ENCODE peak calls at places on chromosomes 1 and 21, in five cellular contexts. One of them, this sample, is unnamed.

GRCh38 chr1:40939320-40940059 is 40.0 kb upstream of the CTPS1 start:
- DNase-seq in cardiac muscle cell: no peak
- DNase-seq in lung: no peak
- DNase-seq in fibroblast of pulmonary artery: peak
- DNase-seq in GM13977: no peak
- DNase-seq in this sample: no peak

GRCh38 chr1:88683516-88683847 is 591 bp upstream of the PKN2 start:
- DNase-seq in lung: peak
- DNase-seq in cardiac muscle cell: peak
- DNase-seq in GM13977: peak
- DNase-seq in fibroblast of pulmonary artery: no peak
- DNase-seq in this sample: peak

GRCh38 chr1:64343105-64343960 is 126.6 kb upstream of the CACHD1 start:
- DNase-seq in cardiac muscle cell: no peak
- DNase-seq in fibroblast of pulmonary artery: peak
- DNase-seq in lung: no peak
- DNase-seq in GM13977: no peak
- DNase-seq in this sample: no peak

GRCh38 chr1:206490643-206491421 is 16.5 kb upstream of the RASSF5 start:
- DNase-seq in cardiac muscle cell: no peak
- DNase-seq in fibroblast of pulmonary artery: peak
- DNase-seq in lung: no peak
- DNase-seq in GM13977: no peak
- DNase-seq in this sample: no peak

GRCh38 chr1:214505134-214505533 is 46.3 kb downstream of the PTPN14 start:
- DNase-seq in GM13977: no peak
- DNase-seq in fibroblast of pulmonary artery: no peak
- DNase-seq in cardiac muscle cell: no peak
- DNase-seq in lung: no peak
- DNase-seq in this sample: no peak

GRCh38 chr1:171506525-171507304 is 21.4 kb downstream of the PRRC2C start:
- DNase-seq in cardiac muscle cell: no peak
- DNase-seq in fibroblast of pulmonary artery: no peak
- DNase-seq in lung: no peak
- DNase-seq in GM13977: no peak
- DNase-seq in this sample: no peak

GRCh38 chr1:241532173-241532553 is at the start of gene KMO:
- DNase-seq in cardiac muscle cell: no peak
- DNase-seq in GM13977: no peak
- DNase-seq in lung: no peak
- DNase-seq in fibroblast of pulmonary artery: peak
- DNase-seq in this sample: no peak

GRCh38 chr1:23249785-23250184 is 32.5 kb upstream of the HTR1D start:
- DNase-seq in fibroblast of pulmonary artery: peak
- DNase-seq in cardiac muscle cell: no peak
- DNase-seq in lung: no peak
- DNase-seq in GM13977: no peak
- DNase-seq in this sample: no peak

GRCh38 chr1:192506741-192507155 is 68.8 kb upstream of the RGS1 start:
- DNase-seq in GM13977: peak
- DNase-seq in lung: no peak
- DNase-seq in cardiac muscle cell: peak
- DNase-seq in fibroblast of pulmonary artery: peak
- DNase-seq in this sample: peak

GRCh38 chr1:247964933-247965332 is at the start of gene OR2AK2:
- DNase-seq in GM13977: no peak
- DNase-seq in cardiac muscle cell: no peak
- DNase-seq in lung: no peak
- DNase-seq in fibroblast of pulmonary artery: no peak
- DNase-seq in this sample: no peak

GRCh38 chr1:24290933-24291487 is 28.1 kb upstream of the GRHL3 start:
- DNase-seq in lung: no peak
- DNase-seq in fibroblast of pulmonary artery: no peak
- DNase-seq in GM13977: no peak
- DNase-seq in cardiac muscle cell: no peak
- DNase-seq in this sample: no peak

GRCh38 chr1:56216173-56216572 is 363.2 kb downstream of the PLPP3 start:
- DNase-seq in cardiac muscle cell: no peak
- DNase-seq in fibroblast of pulmonary artery: peak
- DNase-seq in GM13977: no peak
- DNase-seq in lung: no peak
- DNase-seq in this sample: no peak

GRCh38 chr1:102588536-102588935 is 519.8 kb downstream of the COL11A1 start:
- DNase-seq in fibroblast of pulmonary artery: peak
- DNase-seq in cardiac muscle cell: no peak
- DNase-seq in lung: no peak
- DNase-seq in GM13977: no peak
- DNase-seq in this sample: no peak

GRCh38 chr1:100187912-100188311 is 9.9 kb upstream of the LRRC39 start:
- DNase-seq in GM13977: no peak
- DNase-seq in cardiac muscle cell: no peak
- DNase-seq in lung: peak
- DNase-seq in fibroblast of pulmonary artery: peak
- DNase-seq in this sample: no peak

GRCh38 chr1:174534789-174535188 is 87.0 kb downstream of the GPR52 start:
- DNase-seq in cardiac muscle cell: no peak
- DNase-seq in fibroblast of pulmonary artery: no peak
- DNase-seq in lung: no peak
- DNase-seq in GM13977: no peak
- DNase-seq in this sample: no peak

GRCh38 chr1:42282867-42283583 is 52.0 kb downstream of the FOXJ3 start:
- DNase-seq in fibroblast of pulmonary artery: peak
- DNase-seq in GM13977: peak
- DNase-seq in cardiac muscle cell: no peak
- DNase-seq in lung: no peak
- DNase-seq in this sample: no peak

GRCh38 chr21:31866077-31866511 is 6.7 kb upstream of the HUNK start:
- DNase-seq in fibroblast of pulmonary artery: peak
- DNase-seq in GM13977: peak
- DNase-seq in lung: peak
- DNase-seq in cardiac muscle cell: peak
- DNase-seq in this sample: peak

GRCh38 chr1:29708381-29708780 is 472.1 kb downstream of the PTPRU start:
- DNase-seq in lung: no peak
- DNase-seq in cardiac muscle cell: no peak
- DNase-seq in GM13977: no peak
- DNase-seq in fibroblast of pulmonary artery: no peak
- DNase-seq in this sample: no peak

GRCh38 chr1:214637722-214638473 is 34.9 kb downstream of the CENPF start:
- DNase-seq in lung: no peak
- DNase-seq in cardiac muscle cell: peak
- DNase-seq in fibroblast of pulmonary artery: peak
- DNase-seq in GM13977: peak
- DNase-seq in this sample: peak

GRCh38 chr1:116268211-116268610 is 104.8 kb upstream of the ATP1A1 start:
- DNase-seq in fibroblast of pulmonary artery: peak
- DNase-seq in GM13977: no peak
- DNase-seq in cardiac muscle cell: no peak
- DNase-seq in lung: peak
- DNase-seq in this sample: no peak

GRCh38 chr1:183227963-183228649 is 42.0 kb downstream of the LAMC2 start:
- DNase-seq in GM13977: peak
- DNase-seq in cardiac muscle cell: peak
- DNase-seq in fibroblast of pulmonary artery: peak
- DNase-seq in lung: peak
- DNase-seq in this sample: peak

GRCh38 chr1:151919246-151919645 is 9.9 kb upstream of the THEM4 start:
- DNase-seq in GM13977: no peak
- DNase-seq in fibroblast of pulmonary artery: no peak
- DNase-seq in cardiac muscle cell: no peak
- DNase-seq in lung: no peak
- DNase-seq in this sample: no peak

GRCh38 chr21:18499761-18500376 is 96.3 kb upstream of the TMPRSS15 start:
- DNase-seq in fibroblast of pulmonary artery: peak
- DNase-seq in cardiac muscle cell: peak
- DNase-seq in lung: no peak
- DNase-seq in GM13977: no peak
- DNase-seq in this sample: no peak

GRCh38 chr1:1535298-1535988 is 5.0 kb downstream of the TMEM240 start:
- DNase-seq in lung: no peak
- DNase-seq in GM13977: no peak
- DNase-seq in fibroblast of pulmonary artery: no peak
- DNase-seq in cardiac muscle cell: no peak
- DNase-seq in this sample: no peak

GRCh38 chr1:164272156-164272555 is 286.8 kb upstream of the PBX1 start:
- DNase-seq in lung: no peak
- DNase-seq in cardiac muscle cell: no peak
- DNase-seq in GM13977: no peak
- DNase-seq in fibroblast of pulmonary artery: no peak
- DNase-seq in this sample: no peak

DNA sequence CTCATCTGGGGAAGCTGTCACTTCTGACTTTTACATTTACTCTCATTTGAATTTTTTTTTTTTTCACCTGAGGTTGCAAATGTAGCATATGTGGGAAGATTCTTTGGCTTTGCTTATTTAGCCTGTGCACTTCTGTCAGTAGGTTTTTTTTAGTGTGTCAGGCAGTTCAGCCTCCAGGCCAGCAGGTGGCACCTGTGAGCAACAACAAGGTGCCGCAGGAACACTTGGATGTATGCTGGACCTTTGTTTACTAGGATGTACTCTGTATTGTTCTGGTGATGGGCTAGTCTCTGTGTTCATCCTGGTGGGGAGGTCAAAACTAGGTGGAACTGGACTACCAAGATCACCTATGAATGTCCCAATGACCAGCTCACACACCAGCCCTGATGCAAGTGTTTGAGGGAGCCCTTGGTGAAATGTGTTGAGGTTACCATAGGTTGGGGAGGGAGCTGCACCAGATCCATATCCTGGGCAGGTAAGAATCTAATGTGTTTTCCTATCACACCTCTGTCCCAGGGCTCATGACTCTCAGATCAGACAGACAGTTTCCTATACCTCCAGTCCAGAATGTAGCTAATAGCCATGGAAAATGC is 618.2 kb downstream of the BRINP3 start:
- DNase-seq in lung: no peak
- DNase-seq in fibroblast of pulmonary artery: peak
- DNase-seq in GM13977: peak
- DNase-seq in cardiac muscle cell: no peak
- DNase-seq in this sample: peak
- TF ChIP-seq CTCF in lung: no peak
- TF ChIP-seq CTCF in fibroblast of pulmonary artery: peak
- TF ChIP-seq CTCF in GM13977: peak
- TF ChIP-seq CTCF in cardiac muscle cell: peak
- TF ChIP-seq CTCF in this sample: peak

GRCh38 chr1:96815914-96816313 is 94.3 kb downstream of the PTBP2 start:
- DNase-seq in cardiac muscle cell: no peak
- DNase-seq in lung: no peak
- DNase-seq in GM13977: no peak
- DNase-seq in fibroblast of pulmonary artery: no peak
- DNase-seq in this sample: no peak
- TF ChIP-seq CTCF in cardiac muscle cell: no peak
- TF ChIP-seq CTCF in lung: no peak
- TF ChIP-seq CTCF in GM13977: no peak
- TF ChIP-seq CTCF in fibroblast of pulmonary artery: no peak
- TF ChIP-seq CTCF in this sample: no peak

GRCh38 chr1:178284059-178284458 is 190.2 kb downstream of the RASAL2 start:
- DNase-seq in fibroblast of pulmonary artery: no peak
- DNase-seq in GM13977: no peak
- DNase-seq in cardiac muscle cell: no peak
- DNase-seq in lung: no peak
- DNase-seq in this sample: no peak
- TF ChIP-seq CTCF in fibroblast of pulmonary artery: no peak
- TF ChIP-seq CTCF in GM13977: no peak
- TF ChIP-seq CTCF in cardiac muscle cell: peak
- TF ChIP-seq CTCF in lung: no peak
- TF ChIP-seq CTCF in this sample: no peak

GRCh38 chr1:6171546-6172124 is 8.5 kb downstream of the CHD5 start:
- DNase-seq in cardiac muscle cell: peak
- DNase-seq in fibroblast of pulmonary artery: no peak
- DNase-seq in lung: no peak
- DNase-seq in GM13977: no peak
- DNase-seq in this sample: no peak
- TF ChIP-seq CTCF in cardiac muscle cell: peak
- TF ChIP-seq CTCF in fibroblast of pulmonary artery: peak
- TF ChIP-seq CTCF in lung: no peak
- TF ChIP-seq CTCF in GM13977: peak
- TF ChIP-seq CTCF in this sample: no peak

GRCh38 chr1:53680868-53681267 is 58.1 kb downstream of the GLIS1 start:
- DNase-seq in GM13977: no peak
- DNase-seq in lung: no peak
- DNase-seq in cardiac muscle cell: no peak
- DNase-seq in fibroblast of pulmonary artery: no peak
- DNase-seq in this sample: no peak

GRCh38 chr1:53682881-53683280 is 56.1 kb downstream of the GLIS1 start:
- DNase-seq in fibroblast of pulmonary artery: no peak
- DNase-seq in cardiac muscle cell: no peak
- DNase-seq in GM13977: no peak
- DNase-seq in lung: no peak
- DNase-seq in this sample: no peak

GRCh38 chr1:53683986-53684740 is 54.8 kb downstream of the GLIS1 start:
- DNase-seq in fibroblast of pulmonary artery: no peak
- DNase-seq in lung: no peak
- DNase-seq in GM13977: no peak
- DNase-seq in cardiac muscle cell: peak
- DNase-seq in this sample: no peak

GRCh38 chr1:53682369-53682685 is 56.6 kb downstream of the GLIS1 start:
- DNase-seq in GM13977: no peak
- DNase-seq in cardiac muscle cell: no peak
- DNase-seq in lung: no peak
- DNase-seq in fibroblast of pulmonary artery: no peak
- DNase-seq in this sample: no peak

DNA sequence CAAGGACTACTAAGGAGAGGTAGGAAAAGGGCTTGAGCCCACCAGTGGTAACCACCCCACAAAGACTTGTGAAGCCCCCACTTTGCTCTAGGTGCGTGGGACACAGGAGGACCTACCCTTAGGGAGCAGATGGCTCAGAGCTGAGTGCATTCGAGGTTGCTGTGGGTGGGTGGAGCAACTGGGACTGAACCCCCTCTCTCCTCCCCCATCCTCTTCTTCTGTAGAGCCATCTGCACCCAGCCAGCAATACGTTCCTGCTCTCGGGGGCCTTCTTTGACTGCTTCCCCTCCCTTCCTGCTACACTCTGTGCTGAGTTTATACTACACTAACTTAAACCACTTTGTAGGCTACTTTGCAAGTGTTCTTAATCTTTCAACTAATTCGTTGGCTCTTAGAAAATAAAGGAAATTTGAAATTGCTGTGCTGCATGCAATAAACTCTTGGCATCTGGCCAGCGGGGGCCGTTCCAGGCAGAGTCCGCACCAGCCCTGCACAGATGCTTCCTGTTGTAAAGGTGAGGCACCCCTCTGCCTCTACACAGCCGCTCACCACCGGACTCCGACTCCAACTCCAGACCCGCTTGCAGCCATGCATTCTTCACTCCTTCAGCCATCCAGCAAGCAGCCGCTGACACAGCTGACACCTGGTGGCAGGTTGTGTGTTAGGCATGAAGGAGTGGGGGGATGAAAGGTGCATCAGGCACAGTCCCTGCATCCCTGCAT is 57.2 kb downstream of the GLIS1 start:
- DNase-seq in lung: peak
- DNase-seq in GM13977: peak
- DNase-seq in fibroblast of pulmonary artery: peak
- DNase-seq in cardiac muscle cell: peak
- DNase-seq in this sample: peak
- TF ChIP-seq CTCF in lung: no peak
- TF ChIP-seq CTCF in GM13977: peak
- TF ChIP-seq CTCF in fibroblast of pulmonary artery: peak
- TF ChIP-seq CTCF in cardiac muscle cell: peak
- TF ChIP-seq CTCF in this sample: peak

This sample was measured in GM13976.